ENCODE peak calls at places on chromosomes 7 and 10, in five cellular contexts. Y, E, P, Z and D are unnamed samples.

GRCh38 chr7:148983220-148984146 is 44.8 kb downstream of the PDIA4 start:
- DNase-seq in Z (peak), E (peak), Y (peak), P (peak), D (peak)

GRCh38 chr10:79322616-79323566 is 24.4 kb upstream of the PPIF start:
- DNase-seq in Y (no peak), Z (no peak), P (no peak), E (no peak), D (peak)

GRCh38 chr10:71923138-71923692 is 41.0 kb upstream of the CHST3 start:
- DNase-seq in E (no peak), Z (no peak), P (no peak), Y (no peak), D (no peak)

GRCh38 chr10:4034907-4035581 is 250.0 kb upstream of the KLF6 start:
- DNase-seq in Y (no peak), E (peak), P (no peak), Z (no peak), D (peak)

GRCh38 chr10:79608505-79609375 is 2.0 kb upstream of the SFTPA1 start:
- DNase-seq in P (peak), E (no peak), Y (peak), Z (peak), D (peak)

GRCh38 chr10:84291389-84291788 is 37.0 kb upstream of the CCSER2 start:
- DNase-seq in Z (peak), Y (peak), E (peak), P (peak), D (peak)

GRCh38 chr10:31836569-31837406 is 91.8 kb downstream of the ARHGAP12 start:
- DNase-seq in Y (peak), Z (peak), P (peak), E (no peak), D (peak)

GRCh38 chr10:76319666-76320065 is 888.2 kb downstream of the LRMDA start:
- DNase-seq in P (no peak), Y (no peak), Z (no peak), E (no peak), D (no peak)

GRCh38 chr7:129664029-129665012 is 52.8 kb downstream of the NRF1 start:
- DNase-seq in Y (peak), E (peak), P (peak), Z (no peak), D (no peak)